ENCODE peak calls at places on chromosomes 7 and 10, in five cellular contexts. B is GM12878, L is sigmoid colon, Q is H1, Y is GM12891. X is an unnamed sample.

GRCh38 chr10:98041352-98042043 is 11.1 kb upstream of the CRTAC1 start:
- DNase-seq in B (no peak), L (peak), Q (peak), Y (no peak), X (no peak)

GRCh38 chr10:9869185-9869584 is 1148.5 kb upstream of the CELF2 start:
- DNase-seq in B (no peak), L (no peak), Q (no peak), Y (no peak), X (no peak)

GRCh38 chr7:17564678-17565209 is 266.3 kb downstream of the AHR start:
- DNase-seq in B (no peak), L (no peak), Q (no peak), Y (no peak), X (no peak)

GRCh38 chr10:68562666-68563522 is 2.8 kb downstream of the TET1 start:
- DNase-seq in B (no peak), L (no peak), Q (no peak), Y (no peak), X (no peak)

GRCh38 chr10:17366705-17367104 is 87.7 kb downstream of the ST8SIA6 start:
- DNase-seq in B (no peak), L (no peak), Q (no peak), Y (no peak), X (no peak)

GRCh38 chr7:121369462-121369861 is 26.6 kb downstream of the FAM3C start:
- DNase-seq in B (peak), L (no peak), Q (no peak), Y (no peak), X (no peak)

GRCh38 chr7:144653449-144653848 is 182.4 kb downstream of the TPK1 start:
- DNase-seq in B (no peak), L (no peak), Q (no peak), Y (no peak), X (no peak)

GRCh38 chr10:63217120-63217605 is 84.0 kb downstream of the NRBF2 start:
- DNase-seq in B (no peak), L (no peak), Q (no peak), Y (no peak), X (no peak)

GRCh38 chr10:72124984-72125383 is 36.6 kb upstream of the SPOCK2 start:
- DNase-seq in B (no peak), L (no peak), Q (no peak), Y (no peak), X (no peak)

GRCh38 chr7:66859339-66859738 is 61.7 kb upstream of the TMEM248 start:
- DNase-seq in B (no peak), L (no peak), Q (no peak), Y (no peak), X (no peak)

GRCh38 chr7:87564290-87564963 is 36.3 kb downstream of the ABCB1 start:
- DNase-seq in B (no peak), L (no peak), Q (peak), Y (no peak), X (no peak)

GRCh38 chr10:114304566-114305421 is 65.7 kb downstream of the VWA2 start:
- DNase-seq in B (no peak), L (peak), Q (peak), Y (peak), X (peak)

GRCh38 chr7:158382363-158382988 is 205.1 kb downstream of the PTPRN2 start:
- DNase-seq in B (no peak), L (no peak), Q (no peak), Y (no peak), X (peak)

GRCh38 chr10:36677170-36677768 is 448.1 kb upstream of the ANKRD30A start:
- DNase-seq in B (no peak), L (no peak), Q (no peak), Y (no peak), X (no peak)

GRCh38 chr7:128874140-128875031 is 11.7 kb downstream of the ATP6V1F start:
- DNase-seq in B (no peak), L (no peak), Q (no peak), Y (no peak), X (peak)

GRCh38 chr7:17560966-17561365 is 262.5 kb downstream of the AHR start:
- DNase-seq in B (no peak), L (no peak), Q (no peak), Y (no peak), X (no peak)

GRCh38 chr7:87152897-87153641 is 816 bp downstream of the DMTF1 start:
- DNase-seq in B (no peak), L (peak), Q (peak), Y (no peak), X (peak)

GRCh38 chr7:74049997-74050798 is 22.2 kb downstream of the ELN start:
- DNase-seq in B (no peak), L (no peak), Q (no peak), Y (no peak), X (no peak)

GRCh38 chr7:144670251-144670650 is 165.6 kb downstream of the TPK1 start:
- DNase-seq in B (no peak), L (no peak), Q (no peak), Y (no peak), X (no peak)

GRCh38 chr10:91596821-91597396 is 36.0 kb downstream of the PPP1R3C start:
- DNase-seq in B (no peak), L (no peak), Q (no peak), Y (no peak), X (no peak)
- TF ChIP-seq POLR2A in B (no peak), L (no peak), Q (no peak), Y (no peak), X (no peak)

GRCh38 chr7:100119075-100119700 is at the start of the genes CNPY4 and TAF6:
- DNase-seq in B (peak), L (peak), Q (peak), Y (peak), X (peak)
- TF ChIP-seq POLR2A in B (peak), L (peak), Q (peak), Y (peak), X (no peak)

GRCh38 chr10:112183329-112184051 is at the start of gene GPAM:
- DNase-seq in B (peak), L (peak), Q (peak), Y (peak), X (peak)
- TF ChIP-seq POLR2A in B (peak), L (peak), Q (peak), Y (peak), X (no peak)

DNA sequence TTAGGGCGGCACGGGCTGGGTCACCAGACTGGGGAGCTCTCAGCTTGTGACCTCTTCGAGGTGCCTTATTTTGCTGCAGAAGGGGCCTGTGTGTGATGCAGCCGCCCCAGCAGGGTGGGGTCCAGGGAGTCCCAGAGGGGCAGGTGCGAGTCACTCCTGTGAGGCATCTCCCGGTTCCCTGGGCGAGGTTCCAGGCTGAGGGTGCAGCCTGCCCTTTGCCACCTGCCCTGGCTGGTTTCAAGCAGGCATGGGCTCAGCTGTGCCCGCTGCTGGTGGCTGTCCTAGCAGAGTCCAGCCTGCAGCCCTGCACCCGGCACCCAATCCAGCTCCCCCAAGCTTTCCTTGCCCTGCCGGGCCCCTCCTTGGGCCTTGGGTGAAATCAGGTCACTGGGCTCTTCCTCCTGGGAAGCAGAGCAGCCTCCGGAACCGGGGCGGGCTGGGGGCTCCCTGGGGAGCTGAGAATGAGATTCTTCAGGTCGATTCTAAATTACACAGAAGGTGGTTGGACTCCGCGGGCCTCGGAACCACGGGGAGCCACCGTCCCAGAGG is 64.8 kb downstream of the PWWP2B start:
- DNase-seq in B (no peak), L (no peak), Q (no peak), Y (no peak), X (peak)
- TF ChIP-seq POLR2A in B (no peak), L (peak), Q (no peak), Y (no peak), X (no peak)

GRCh38 chr7:122984021-122984420 is 11.5 kb downstream of the TAS2R16 start:
- DNase-seq in B (no peak), L (no peak), Q (no peak), Y (no peak), X (no peak)

GRCh38 chr7:122989041-122989440 is 6.5 kb downstream of the TAS2R16 start:
- DNase-seq in B (no peak), L (no peak), Q (no peak), Y (no peak), X (no peak)

GRCh38 chr7:122987463-122987862 is 8.0 kb downstream of the TAS2R16 start:
- DNase-seq in B (no peak), L (no peak), Q (no peak), Y (no peak), X (no peak)

GRCh38 chr7:122989577-122989976 is 5.9 kb downstream of the TAS2R16 start:
- DNase-seq in B (no peak), L (no peak), Q (no peak), Y (no peak), X (no peak)

DNA sequence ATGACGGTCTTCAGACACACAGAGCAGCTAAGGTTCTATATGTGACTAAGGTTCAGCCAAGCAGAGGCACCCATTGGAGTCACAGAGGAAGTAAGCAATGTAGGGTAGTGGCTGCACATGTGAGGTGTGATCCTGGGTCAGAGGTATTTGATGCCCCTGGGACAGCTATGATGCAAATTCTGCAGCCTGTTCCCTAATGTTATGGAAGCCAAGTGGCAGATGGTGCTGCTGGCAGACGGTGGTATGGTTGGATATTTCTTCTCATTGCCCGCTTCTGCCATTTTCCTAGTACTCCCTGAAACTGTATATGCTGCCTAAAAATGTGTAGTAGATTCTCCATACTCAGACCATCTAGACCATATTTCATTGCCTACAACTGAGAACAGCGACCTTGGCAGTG is 7.2 kb downstream of the TAS2R16 start:
- DNase-seq in B (no peak), L (no peak), Q (no peak), Y (no peak), X (no peak)
- TF ChIP-seq POLR2A in B (no peak), L (no peak), Q (no peak), Y (no peak), X (no peak)

GRCh38 chr7:140674356-140674800 is 1.6 kb downstream of the ADCK2 start:
- DNase-seq in B (no peak), L (peak), Q (no peak), Y (no peak), X (peak)

GRCh38 chr7:140673063-140673769 is 471 bp downstream of the ADCK2 start:
- DNase-seq in B (no peak), L (peak), Q (peak), Y (peak), X (peak)

GRCh38 chr7:140671966-140672365 is 779 bp upstream of the ADCK2 start:
- DNase-seq in B (no peak), L (peak), Q (peak), Y (no peak), X (peak)

GRCh38 chr7:140673770-140674155 is 1.0 kb downstream of the ADCK2 start:
- DNase-seq in B (no peak), L (peak), Q (peak), Y (no peak), X (no peak)

GRCh38 chr7:140672382-140673062 is at the start of gene ADCK2:
- DNase-seq in B (no peak), L (peak), Q (no peak), Y (peak), X (peak)
- TF ChIP-seq POLR2A in B (no peak), L (no peak), Q (no peak), Y (no peak), X (peak)

GRCh38 chr7:768881-769504 is 41.9 kb upstream of the PRKAR1B start:
- DNase-seq in B (no peak), L (peak), Q (peak), Y (no peak), X (no peak)
- TF ChIP-seq POLR2A in B (no peak), L (no peak), Q (no peak), Y (no peak), X (no peak)

X was measured in spleen.